ENCODE peak calls at places on chromosomes 3 and 15, in four cellular contexts. U, R, P and Q are unnamed samples. For H3K9me3, the result is how much of the 10 kb centered on the place peaks cover.

GRCh38 chr15:93942140-93942808 is 289.1 kb upstream of the MCTP2 start:
- DNase-seq in R (no peak), P (no peak), U (no peak), Q (no peak)

GRCh38 chr3:66410976-66411375 is 89.8 kb downstream of the LRIG1 start:
- DNase-seq in U (no peak), P (no peak), R (no peak), Q (no peak)

GRCh38 chr15:34942363-34942762 is 27.2 kb downstream of the AQR start:
- DNase-seq in R (no peak), U (no peak), P (no peak), Q (no peak)

GRCh38 chr3:111749171-111750170 is 109.6 kb upstream of the PHLDB2 start:
- DNase-seq in U (no peak), R (no peak), P (no peak), Q (no peak)

GRCh38 chr15:37107754-37108724 is 7.7 kb upstream of the MEIS2 start:
- DNase-seq in U (no peak), P (no peak), R (no peak), Q (no peak)

GRCh38 chr3:105322570-105323273 is 44.0 kb upstream of the ALCAM start:
- DNase-seq in P (no peak), U (peak), R (no peak), Q (no peak)

GRCh38 chr3:62874398-62875102 is 666 bp downstream of the CADPS start:
- DNase-seq in R (no peak), U (no peak), P (no peak), Q (no peak)

GRCh38 chr3:157438371-157438735 is 1.7 kb downstream of the PTX3 start:
- DNase-seq in P (no peak), U (no peak), R (no peak), Q (no peak)

GRCh38 chr15:85296615-85297402 is 83.6 kb upstream of the AKAP13 start:
- DNase-seq in U (peak), P (peak), R (peak), Q (peak)

GRCh38 chr3:71649757-71650156 is 66.2 kb upstream of the FOXP1 start:
- DNase-seq in P (peak), R (no peak), U (no peak), Q (no peak)

GRCh38 chr3:64368163-64369025 is 143.1 kb upstream of the PRICKLE2 start:
- DNase-seq in U (no peak), P (no peak), R (no peak), Q (no peak)

GRCh38 chr3:119508172-119508845 is 10.0 kb downstream of the TIMMDC1 start:
- DNase-seq in R (no peak), U (peak), P (no peak), Q (no peak)

GRCh38 chr3:9793161-9793781 is 389 bp downstream of the ARPC4 start:
- DNase-seq in P (peak), U (no peak), R (peak), Q (peak)

GRCh38 chr15:41546846-41547786 is 3.1 kb upstream of the RPAP1 start:
- DNase-seq in R (no peak), U (no peak), P (no peak), Q (peak)

GRCh38 chr15:99446565-99447496 is 119.0 kb upstream of the MEF2A start:
- DNase-seq in R (no peak), U (no peak), P (no peak), Q (no peak)

GRCh38 chr15:89038146-89038545 is 50.1 kb upstream of the ABHD2 start:
- DNase-seq in R (no peak), U (no peak), P (no peak), Q (no peak)

GRCh38 chr15:74265046-74265639 is 29.0 kb downstream of the CCDC33 start:
- DNase-seq in P (peak), R (peak), U (no peak), Q (no peak)

GRCh38 chr3:182730675-182731042 is 62.6 kb upstream of the ATP11B start:
- DNase-seq in R (no peak), U (no peak), P (peak), Q (no peak)

GRCh38 chr15:88476635-88477038 is 9.1 kb downstream of the MRPS11 start:
- DNase-seq in P (peak), R (peak), U (no peak), Q (peak)

GRCh38 chr3:53581671-53582070 is 87.3 kb downstream of the CACNA1D start:
- DNase-seq in R (no peak), U (no peak), P (no peak), Q (no peak)

GRCh38 chr3:88003115-88003755 is 55.6 kb downstream of the CGGBP1 start:
- DNase-seq in P (peak), R (peak), U (no peak), Q (peak)

GRCh38 chr3:153348457-153349137 is 186.6 kb downstream of the RAP2B start:
- DNase-seq in R (no peak), P (no peak), U (no peak), Q (no peak)

GRCh38 chr15:56794923-56795329 is 61.6 kb upstream of the ZNF280D start:
- DNase-seq in R (no peak), U (no peak), P (no peak), Q (no peak)

GRCh38 chr3:13767896-13768295 is 112.0 kb downstream of the WNT7A start:
- DNase-seq in P (no peak), R (no peak), U (no peak), Q (no peak)

GRCh38 chr3:155744091-155744625 is 713 bp downstream of the PLCH1 start:
- DNase-seq in U (no peak), R (peak), P (peak), Q (peak)

GRCh38 chr3:117962750-117963149 is 1071.9 kb downstream of the IGSF11 start:
- DNase-seq in R (no peak), P (no peak), U (no peak), Q (no peak)

GRCh38 chr3:129622418-129622872 is 16.0 kb upstream of the PLXND1 start:
- DNase-seq in U (no peak), P (no peak), R (no peak), Q (no peak)

GRCh38 chr15:31483053-31483923 is 156.7 kb downstream of the KLF13 start:
- DNase-seq in U (no peak), P (no peak), R (no peak), Q (no peak)

GRCh38 chr3:13323822-13324221 is 96.3 kb downstream of the NUP210 start:
- DNase-seq in R (no peak), U (no peak), P (no peak), Q (no peak)

GRCh38 chr15:57003418-57003817 is 85.0 kb downstream of the TCF12 start:
- DNase-seq in R (no peak), U (no peak), P (no peak), Q (peak)

GRCh38 chr3:29202368-29202767 is 78.5 kb upstream of the RBMS3 start:
- DNase-seq in P (no peak), U (no peak), R (no peak), Q (no peak)

GRCh38 chr15:41104234-41104633 is 11.8 kb downstream of the INO80 start:
- DNase-seq in R (no peak), U (no peak), P (no peak), Q (no peak)

GRCh38 chr3:100516232-100516631 is 23.8 kb downstream of the TMEM45A start:
- DNase-seq in P (no peak), R (no peak), U (no peak), Q (no peak)

GRCh38 chr3:60125686-60126085 is 1075.9 kb upstream of the CFAP20DC start:
- DNase-seq in U (no peak), P (no peak), R (no peak), Q (no peak)

GRCh38 chr3:31440878-31441277 is 91.8 kb upstream of the STT3B start:
- DNase-seq in P (no peak), U (no peak), R (no peak), Q (no peak)

GRCh38 chr3:114336122-114336697 is 42.4 kb downstream of the TIGIT start:
- DNase-seq in P (no peak), R (no peak), U (no peak), Q (no peak)

GRCh38 chr15:31049682-31050606 is 51.6 kb downstream of the TRPM1 start:
- DNase-seq in R (no peak), U (no peak), P (no peak), Q (no peak)

GRCh38 chr3:127671523-127672428 is 976 bp upstream of the ABTB1 start:
- DNase-seq in R (peak), U (no peak), P (no peak), Q (no peak)

GRCh38 chr15:89436560-89437311 is 59.6 kb downstream of the RHCG start:
- DNase-seq in R (no peak), U (no peak), P (peak), Q (peak)

GRCh38 chr3:43012189-43012588 is 33.1 kb downstream of the GASK1A start:
- DNase-seq in R (no peak), P (no peak), U (no peak), Q (no peak)
- H3K9me3 ChIP-seq in R (under half), P (half or more), U (under half), Q (under half)

DNA sequence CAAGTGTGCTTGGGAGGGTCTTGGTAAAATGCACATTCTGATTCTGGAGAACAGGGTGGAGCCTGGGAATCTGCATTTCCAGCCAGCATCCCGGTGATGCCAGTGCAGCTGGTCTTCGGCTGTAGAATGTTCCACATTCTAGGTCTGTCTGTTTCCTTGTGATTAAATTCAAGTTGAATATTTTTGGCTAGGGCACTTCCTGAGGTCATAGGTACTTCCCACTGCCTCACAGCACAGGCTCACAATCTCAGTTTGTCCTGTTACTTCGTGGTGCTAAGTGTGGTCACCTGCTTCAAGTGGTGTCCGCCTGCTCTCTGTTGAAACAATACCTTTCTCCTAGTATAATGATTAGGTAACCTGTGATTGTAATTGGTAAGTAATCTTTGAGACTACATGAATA is 40.1 kb downstream of the FLNB start:
- DNase-seq in U (no peak), P (no peak), R (no peak), Q (no peak)
- H3K4me2 ChIP-seq in U (no peak), P (peak), R (no peak), Q (peak)

GRCh38 chr3:37590328-37591079 is 271.2 kb upstream of the CTDSPL start:
- DNase-seq in P (no peak), R (no peak), U (no peak), Q (no peak)
- TF ChIP-seq CHD4 in P (no peak), R (no peak), U (no peak), Q (no peak)

DNA sequence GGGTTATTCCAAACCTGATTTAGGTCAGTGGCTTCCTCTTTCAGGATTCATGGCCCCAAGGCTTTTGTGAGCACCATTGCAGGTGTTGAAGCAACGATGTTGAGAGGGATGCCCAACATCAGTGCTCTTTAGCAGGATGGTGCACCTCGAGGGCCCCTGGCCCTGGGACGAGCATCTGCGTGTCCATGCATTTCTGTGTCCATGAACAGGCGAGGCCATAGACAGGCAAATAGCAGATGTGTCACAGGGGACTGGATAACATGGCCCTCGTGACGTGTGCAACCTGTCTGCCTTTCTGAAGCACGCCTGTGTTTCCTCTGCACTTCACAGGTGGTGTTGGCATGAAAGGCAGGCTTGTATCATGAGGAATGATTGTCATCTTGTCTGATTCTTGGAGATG is 132.3 kb downstream of the SNRPN start:
- DNase-seq in R (no peak), U (no peak), P (no peak), Q (no peak)
- H3K9me3 ChIP-seq in R (under half), U (under half), P (half or more), Q (under half)

GRCh38 chr3:61725851-61726333 is 164.5 kb downstream of the PTPRG start:
- DNase-seq in R (no peak), P (peak), U (no peak), Q (no peak)

GRCh38 chr3:61727435-61727834 is 166.1 kb downstream of the PTPRG start:
- DNase-seq in R (no peak), P (no peak), U (no peak), Q (no peak)

GRCh38 chr3:61724183-61724582 is 162.8 kb downstream of the PTPRG start:
- DNase-seq in U (peak), P (no peak), R (no peak), Q (no peak)

GRCh38 chr3:61723038-61723437 is 161.7 kb downstream of the PTPRG start:
- DNase-seq in R (no peak), U (no peak), P (no peak), Q (no peak)

DNA sequence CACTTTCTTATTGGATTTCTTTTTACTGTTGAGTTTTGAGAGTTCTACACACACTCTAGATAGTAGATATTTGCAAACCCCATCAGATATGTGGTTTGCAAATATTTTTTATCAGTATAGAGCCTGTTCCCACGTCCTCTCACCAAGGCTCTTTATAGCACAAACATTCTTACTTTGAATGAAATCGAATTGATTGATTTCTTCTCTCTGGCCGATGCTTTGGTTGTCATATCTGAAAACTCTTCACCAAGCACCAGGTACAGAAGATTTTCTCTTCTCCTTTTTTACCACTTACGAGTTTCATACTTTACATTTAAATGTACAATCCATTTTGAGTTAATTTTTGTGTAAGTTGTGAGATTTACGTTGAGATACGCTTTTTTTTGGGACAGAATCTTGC is 163.4 kb downstream of the PTPRG start:
- DNase-seq in U (no peak), R (no peak), P (no peak), Q (no peak)
- H3K4me2 ChIP-seq in U (no peak), R (no peak), P (peak), Q (no peak)

DNA sequence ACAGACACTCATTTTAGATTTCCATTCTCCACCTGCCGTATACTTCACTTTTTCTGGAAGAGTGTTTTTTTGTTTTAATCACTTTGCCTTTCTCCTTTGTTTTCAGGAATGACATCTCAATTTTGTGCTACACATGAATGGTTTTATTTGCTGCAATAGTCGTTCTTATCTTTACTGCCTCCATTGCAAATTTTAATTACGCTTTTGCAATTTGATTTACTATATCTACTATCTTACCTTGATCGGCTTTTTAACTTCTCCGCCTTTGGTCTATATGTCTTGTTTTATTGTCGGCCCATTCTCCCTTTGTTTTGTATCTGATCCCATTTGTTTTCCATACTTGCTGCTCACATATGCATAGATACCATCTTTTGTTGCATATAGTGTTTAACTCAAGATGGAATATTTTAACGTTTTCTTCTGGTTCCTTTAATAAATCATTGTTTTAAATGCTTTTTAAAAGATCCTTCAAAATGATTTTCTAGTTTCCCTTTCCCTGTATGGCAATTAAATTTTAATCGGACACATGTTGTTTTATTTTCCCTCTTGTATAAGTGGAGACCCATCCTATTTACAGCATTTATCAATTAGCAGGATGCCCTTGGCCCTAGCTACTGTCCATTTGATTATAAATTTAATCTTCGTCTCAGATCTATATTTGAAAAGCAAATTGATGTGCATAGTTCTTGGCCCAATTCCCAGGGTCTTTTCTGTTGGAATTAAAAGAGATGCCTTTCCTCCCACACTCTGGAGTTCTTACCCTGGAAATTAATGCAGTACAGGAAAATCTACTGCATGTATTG is 97.2 kb upstream of the CNTN4 start:
- DNase-seq in P (no peak), U (no peak), R (no peak), Q (no peak)
- TF ChIP-seq CHD4 in P (no peak), U (no peak), R (no peak), Q (no peak)

GRCh38 chr3:176505878-176506621 is 691.2 kb downstream of the TBL1XR1 start:
- DNase-seq in R (no peak), U (no peak), P (no peak), Q (no peak)

GRCh38 chr3:176513604-176514003 is 683.7 kb downstream of the TBL1XR1 start:
- DNase-seq in R (no peak), P (no peak), U (no peak), Q (no peak)

GRCh38 chr3:176510097-176510496 is 687.2 kb downstream of the TBL1XR1 start:
- DNase-seq in U (no peak), P (no peak), R (no peak), Q (no peak)

GRCh38 chr3:176514297-176514696 is 683.0 kb downstream of the TBL1XR1 start:
- DNase-seq in P (peak), R (peak), U (no peak), Q (peak)

GRCh38 chr3:176512037-176512436 is 685.2 kb downstream of the TBL1XR1 start:
- DNase-seq in U (no peak), R (no peak), P (no peak), Q (no peak)
- H3K9me3 ChIP-seq in U (under half), R (under half), P (under half), Q (under half)